ENCODE peak calls at places on chromosomes 16 and 17, in four cellular contexts. C is CD8-positive, alpha-beta T cell; E is brain microvascular endothelial cell; S is CD8-positive, alpha-beta memory T cell. G is an unnamed sample. For H3K27me3, the result is how much of the 10 kb centered on the place peaks cover.

GRCh38 chr17:8101721-8102120 is 14.2 kb upstream of the ALOX12B start:
- DNase-seq in C (no peak), E (no peak), S (no peak), G (no peak)

GRCh38 chr16:82452002-82452741 is 174.6 kb upstream of the CDH13 start:
- DNase-seq in C (no peak), S (no peak), E (no peak), G (no peak)

GRCh38 chr16:50340578-50340977 is 28.2 kb downstream of the BRD7 start:
- DNase-seq in C (no peak), S (no peak), E (no peak), G (no peak)

GRCh38 chr16:9191274-9191850 is 99.9 kb downstream of the HAPSTR1 start:
- DNase-seq in C (no peak), E (no peak), S (no peak), G (no peak)

GRCh38 chr16:67847064-67847861 is at the start of gene CENPT:
- DNase-seq in E (peak), S (no peak), C (no peak), G (no peak)

GRCh38 chr17:64155751-64156544 is 26.0 kb upstream of the ERN1 start:
- DNase-seq in E (no peak), S (no peak), C (no peak), G (no peak)

GRCh38 chr17:82154881-82155331 is 56.9 kb upstream of the FASN start:
- DNase-seq in C (no peak), S (no peak), E (no peak), G (no peak)

GRCh38 chr16:75029854-75030253 is 31.0 kb downstream of the ZNRF1 start:
- DNase-seq in C (no peak), S (no peak), E (peak), G (no peak)

DNA sequence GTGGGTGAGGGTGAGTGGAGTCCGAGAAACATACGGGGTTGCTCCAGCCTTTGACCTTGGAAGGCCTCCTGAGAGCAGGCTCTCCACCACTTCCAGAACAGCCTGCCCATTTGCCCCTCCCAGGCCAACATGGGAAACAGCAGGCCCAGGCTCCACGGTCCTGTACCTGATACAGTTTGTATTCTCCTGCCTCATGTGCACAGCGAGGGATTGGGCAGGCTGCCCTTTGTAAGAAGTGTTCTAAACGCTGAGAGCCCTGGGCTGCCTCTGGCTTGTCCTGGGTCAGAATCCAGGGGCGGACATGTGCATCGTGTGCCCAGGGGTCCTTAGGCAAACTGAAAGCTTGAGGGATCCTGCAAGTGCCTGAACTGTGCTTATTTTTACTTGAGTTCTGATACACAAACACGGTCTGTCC is 3.4 kb upstream of the CBX2 start:
- DNase-seq in E (no peak), S (no peak), C (no peak), G (no peak)
- H3K27me3 ChIP-seq in E (under half), S (under half), C (under half), G (under half)

GRCh38 chr16:80541306-80541694 is 507 bp downstream of the DYNLRB2 start:
- DNase-seq in S (no peak), C (no peak), E (no peak), G (no peak)
- H3K27me3 ChIP-seq in S (under half), C (under half), E (under half), G (under half)

GRCh38 chr17:882827-883585 is 96.6 kb downstream of the NXN start:
- DNase-seq in E (peak), C (no peak), S (no peak), G (no peak)

GRCh38 chr17:885971-886571 is 93.5 kb downstream of the NXN start:
- DNase-seq in E (no peak), S (no peak), C (no peak), G (no peak)

GRCh38 chr17:883586-883962 is 96.0 kb downstream of the NXN start:
- DNase-seq in E (no peak), S (no peak), C (no peak), G (no peak)

GRCh38 chr17:888998-889401 is 90.6 kb downstream of the NXN start:
- DNase-seq in S (no peak), E (no peak), C (no peak), G (no peak)

DNA sequence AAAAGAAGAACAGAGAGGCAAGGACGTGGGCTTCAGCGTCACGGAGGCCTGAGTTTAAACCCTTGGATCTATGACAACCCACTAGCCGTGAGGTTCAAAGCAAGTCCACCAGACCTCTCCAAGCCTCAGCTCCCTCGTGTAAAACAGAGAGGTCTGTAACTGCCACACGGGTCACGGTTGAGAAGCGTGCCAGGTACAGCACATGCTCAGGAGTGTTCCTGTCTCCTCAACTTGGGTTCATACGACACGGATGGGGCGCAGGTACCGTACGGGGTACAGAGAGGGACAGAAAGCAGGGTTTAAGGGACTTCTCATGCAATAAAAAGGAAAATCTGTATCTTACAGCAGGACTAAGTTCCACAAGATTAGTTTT is 91.7 kb downstream of the NXN start:
- DNase-seq in S (no peak), C (no peak), E (no peak), G (no peak)
- H3K27me3 ChIP-seq in S (under half), C (under half), E (under half), G (under half)

GRCh38 chr16:65124596-65124995 is 2.7 kb upstream of the CDH11 start:
- DNase-seq in E (no peak), S (no peak), C (no peak), G (no peak)

GRCh38 chr16:65125871-65126270 is 4.0 kb upstream of the CDH11 start:
- DNase-seq in E (no peak), C (no peak), S (no peak), G (no peak)

GRCh38 chr16:65126845-65127624 is 5.2 kb upstream of the CDH11 start:
- DNase-seq in C (no peak), S (no peak), E (no peak), G (no peak)

GRCh38 chr16:65123846-65124513 is 2.1 kb upstream of the CDH11 start:
- DNase-seq in S (no peak), E (no peak), C (no peak), G (no peak)

DNA sequence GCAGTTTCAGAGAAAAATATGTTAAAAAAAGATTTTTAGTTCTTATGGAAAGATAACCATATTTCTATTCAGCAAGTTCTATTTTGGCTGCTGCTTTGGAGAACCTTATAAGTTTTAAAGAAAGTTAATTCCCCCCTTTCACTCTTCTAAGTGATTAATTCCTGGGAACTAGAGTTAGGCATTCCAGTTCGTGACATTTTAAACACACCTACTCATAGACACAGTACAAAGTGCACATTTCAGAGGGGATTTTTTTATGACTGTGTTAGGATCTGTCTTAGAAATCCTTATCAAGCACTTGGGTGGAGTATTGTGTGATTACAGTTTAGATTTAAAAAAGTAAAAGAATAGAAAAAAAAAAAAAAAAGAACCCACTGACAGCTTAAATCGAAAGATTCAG is 3.5 kb upstream of the CDH11 start:
- DNase-seq in S (no peak), E (no peak), C (no peak), G (no peak)
- H3K27me3 ChIP-seq in S (under half), E (under half), C (under half), G (under half)

GRCh38 chr16:1048442-1049112 is 24.0 kb upstream of the SSTR5 start:
- DNase-seq in S (no peak), C (no peak), E (peak), G (no peak)

GRCh38 chr16:1049113-1049975 is 23.2 kb upstream of the SSTR5 start:
- DNase-seq in S (no peak), E (no peak), C (no peak), G (no peak)

GRCh38 chr16:1046271-1046955 is 26.1 kb upstream of the SSTR5 start:
- DNase-seq in C (no peak), E (no peak), S (no peak), G (no peak)

GRCh38 chr16:1047123-1047522 is 25.4 kb upstream of the SSTR5 start:
- DNase-seq in C (no peak), E (no peak), S (no peak), G (no peak)

GRCh38 chr16:1047801-1048200 is 24.7 kb upstream of the SSTR5 start:
- DNase-seq in S (no peak), C (no peak), E (no peak), G (no peak)
- H3K27me3 ChIP-seq in S (under half), C (under half), E (under half), G (under half)

GRCh38 chr17:56676807-56677206 is 83.3 kb downstream of the NOG start:
- DNase-seq in E (no peak), C (no peak), S (no peak), G (no peak)

GRCh38 chr17:56679148-56679766 is 85.8 kb downstream of the NOG start:
- DNase-seq in C (no peak), E (no peak), S (no peak), G (no peak)

GRCh38 chr17:56680676-56681075 is 87.2 kb downstream of the NOG start:
- DNase-seq in E (no peak), S (no peak), C (no peak), G (no peak)

GRCh38 chr17:56679767-56680422 is 86.4 kb downstream of the NOG start:
- DNase-seq in S (no peak), C (no peak), E (peak), G (no peak)

DNA sequence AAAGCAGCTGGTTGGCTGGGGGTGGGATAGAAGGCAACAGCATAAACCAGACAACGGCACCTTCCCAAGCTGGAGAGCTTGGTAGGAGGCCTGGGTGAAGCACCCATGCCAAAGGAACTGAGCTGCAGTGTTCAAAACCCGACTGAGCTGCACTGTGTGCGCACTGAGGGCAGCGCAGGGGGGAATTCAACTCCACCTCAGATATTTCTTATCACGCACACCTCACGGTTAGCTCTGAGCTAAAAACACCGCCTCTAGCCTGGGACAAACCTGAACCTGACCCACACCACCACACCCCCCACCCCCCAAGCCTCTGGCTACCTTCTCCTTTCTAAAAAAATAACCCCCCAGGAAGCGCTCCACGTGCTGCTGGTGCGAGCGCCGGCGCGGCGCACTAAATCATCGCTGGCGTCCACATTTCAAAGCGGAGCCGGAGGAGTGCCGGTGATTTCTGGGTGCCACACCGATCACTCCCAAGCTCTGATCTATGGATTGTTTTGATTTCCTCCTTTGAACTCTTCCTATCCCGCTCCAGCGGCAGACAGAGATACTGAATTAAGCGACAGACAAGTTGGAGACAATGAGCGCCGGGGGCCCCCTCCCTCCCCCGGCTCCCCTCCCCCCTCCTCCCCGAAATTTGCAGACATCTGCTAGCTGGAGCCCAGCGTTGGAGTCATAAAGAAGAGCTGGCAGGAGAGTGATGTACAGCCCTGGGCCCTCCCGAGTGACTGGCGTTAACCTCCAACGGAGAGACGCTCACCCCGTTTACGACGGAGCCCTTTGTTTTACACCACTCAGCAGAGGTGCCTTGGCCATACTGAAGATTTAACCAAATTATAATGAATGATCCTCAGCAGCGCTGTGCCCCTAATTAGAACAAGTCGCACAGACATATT is 85.0 kb downstream of the NOG start:
- DNase-seq in S (no peak), E (no peak), C (no peak), G (no peak)
- H3K27me3 ChIP-seq in S (under half), E (half or more), C (under half), G (under half)